ENCODE peak calls at places on chromosome 18, in five cellular contexts. One of them, this sample, is unnamed. For H3K4me1, the result is how much of the 10 kb centered on the place peaks cover.

GRCh38 chr18:23453657-23454011 is 547 bp downstream of the RIOK3 start:
- DNase-seq in A549: peak
- DNase-seq in SK-N-SH: no peak
- DNase-seq in upper lobe of left lung: no peak
- DNase-seq in esophagus muscularis mucosa: no peak
- DNase-seq in this sample: no peak

GRCh38 chr18:48409591-48410094 is 460 bp upstream of the ZBTB7C start:
- DNase-seq in SK-N-SH: peak
- DNase-seq in A549: no peak
- DNase-seq in esophagus muscularis mucosa: no peak
- DNase-seq in upper lobe of left lung: peak
- DNase-seq in this sample: no peak

GRCh38 chr18:74897971-74898657 is 300.4 kb downstream of the ZNF407 start:
- DNase-seq in upper lobe of left lung: no peak
- DNase-seq in esophagus muscularis mucosa: no peak
- DNase-seq in SK-N-SH: no peak
- DNase-seq in A549: no peak
- DNase-seq in this sample: no peak

GRCh38 chr18:3129053-3129864 is 90.5 kb downstream of the MYOM1 start:
- DNase-seq in esophagus muscularis mucosa: peak
- DNase-seq in upper lobe of left lung: peak
- DNase-seq in A549: peak
- DNase-seq in SK-N-SH: peak
- DNase-seq in this sample: peak

GRCh38 chr18:2223859-2224258 is 347.4 kb downstream of the METTL4 start:
- DNase-seq in esophagus muscularis mucosa: no peak
- DNase-seq in SK-N-SH: no peak
- DNase-seq in A549: peak
- DNase-seq in upper lobe of left lung: no peak
- DNase-seq in this sample: no peak

GRCh38 chr18:51643483-51643882 is 446.0 kb upstream of the MEX3C start:
- DNase-seq in upper lobe of left lung: no peak
- DNase-seq in esophagus muscularis mucosa: no peak
- DNase-seq in SK-N-SH: no peak
- DNase-seq in A549: no peak
- DNase-seq in this sample: no peak

GRCh38 chr18:49322770-49323490 is 137.5 kb downstream of the DYM start:
- DNase-seq in esophagus muscularis mucosa: no peak
- DNase-seq in SK-N-SH: no peak
- DNase-seq in upper lobe of left lung: no peak
- DNase-seq in A549: no peak
- DNase-seq in this sample: no peak

GRCh38 chr18:986071-986470 is 81.4 kb downstream of the ADCYAP1 start:
- DNase-seq in A549: no peak
- DNase-seq in upper lobe of left lung: peak
- DNase-seq in esophagus muscularis mucosa: no peak
- DNase-seq in SK-N-SH: no peak
- DNase-seq in this sample: no peak

GRCh38 chr18:23183356-23184150 is 48.3 kb downstream of the CABLES1 start:
- DNase-seq in upper lobe of left lung: no peak
- DNase-seq in SK-N-SH: no peak
- DNase-seq in esophagus muscularis mucosa: no peak
- DNase-seq in A549: no peak
- DNase-seq in this sample: no peak

GRCh38 chr18:6205706-6206105 is 209.0 kb downstream of the L3MBTL4 start:
- DNase-seq in upper lobe of left lung: no peak
- DNase-seq in SK-N-SH: no peak
- DNase-seq in A549: no peak
- DNase-seq in esophagus muscularis mucosa: no peak
- DNase-seq in this sample: no peak

GRCh38 chr18:42290318-42291307 is 335.6 kb downstream of the PIK3C3 start:
- DNase-seq in esophagus muscularis mucosa: no peak
- DNase-seq in A549: no peak
- DNase-seq in upper lobe of left lung: no peak
- DNase-seq in SK-N-SH: no peak
- DNase-seq in this sample: no peak

GRCh38 chr18:10681581-10682367 is 155.9 kb downstream of the NAPG start:
- DNase-seq in SK-N-SH: no peak
- DNase-seq in esophagus muscularis mucosa: peak
- DNase-seq in A549: no peak
- DNase-seq in upper lobe of left lung: no peak
- DNase-seq in this sample: no peak

GRCh38 chr18:24054130-24054529 is 39.6 kb downstream of the TTC39C start:
- DNase-seq in esophagus muscularis mucosa: no peak
- DNase-seq in upper lobe of left lung: no peak
- DNase-seq in A549: no peak
- DNase-seq in SK-N-SH: no peak
- DNase-seq in this sample: no peak

GRCh38 chr18:7261199-7261598 is 30.3 kb downstream of the LRRC30 start:
- DNase-seq in SK-N-SH: no peak
- DNase-seq in upper lobe of left lung: no peak
- DNase-seq in esophagus muscularis mucosa: no peak
- DNase-seq in A549: no peak
- DNase-seq in this sample: no peak

GRCh38 chr18:13245481-13246000 is 27.0 kb downstream of the LDLRAD4 start:
- DNase-seq in esophagus muscularis mucosa: no peak
- DNase-seq in upper lobe of left lung: no peak
- DNase-seq in SK-N-SH: no peak
- DNase-seq in A549: no peak
- DNase-seq in this sample: peak

GRCh38 chr18:3596324-3597158 is 146.6 kb downstream of the TGIF1 start:
- DNase-seq in A549: peak
- DNase-seq in esophagus muscularis mucosa: no peak
- DNase-seq in SK-N-SH: peak
- DNase-seq in upper lobe of left lung: peak
- DNase-seq in this sample: peak

GRCh38 chr18:50398947-50399346 is 24.1 kb downstream of the SKA1 start:
- DNase-seq in esophagus muscularis mucosa: no peak
- DNase-seq in SK-N-SH: peak
- DNase-seq in upper lobe of left lung: no peak
- DNase-seq in A549: no peak
- DNase-seq in this sample: no peak

GRCh38 chr18:40902436-40902835 is 1052.6 kb upstream of the PIK3C3 start:
- DNase-seq in upper lobe of left lung: no peak
- DNase-seq in SK-N-SH: no peak
- DNase-seq in A549: no peak
- DNase-seq in esophagus muscularis mucosa: no peak
- DNase-seq in this sample: no peak

GRCh38 chr18:54279477-54280205 is 10.3 kb downstream of the POLI start:
- DNase-seq in A549: no peak
- DNase-seq in upper lobe of left lung: no peak
- DNase-seq in SK-N-SH: no peak
- DNase-seq in esophagus muscularis mucosa: no peak
- DNase-seq in this sample: no peak

DNA sequence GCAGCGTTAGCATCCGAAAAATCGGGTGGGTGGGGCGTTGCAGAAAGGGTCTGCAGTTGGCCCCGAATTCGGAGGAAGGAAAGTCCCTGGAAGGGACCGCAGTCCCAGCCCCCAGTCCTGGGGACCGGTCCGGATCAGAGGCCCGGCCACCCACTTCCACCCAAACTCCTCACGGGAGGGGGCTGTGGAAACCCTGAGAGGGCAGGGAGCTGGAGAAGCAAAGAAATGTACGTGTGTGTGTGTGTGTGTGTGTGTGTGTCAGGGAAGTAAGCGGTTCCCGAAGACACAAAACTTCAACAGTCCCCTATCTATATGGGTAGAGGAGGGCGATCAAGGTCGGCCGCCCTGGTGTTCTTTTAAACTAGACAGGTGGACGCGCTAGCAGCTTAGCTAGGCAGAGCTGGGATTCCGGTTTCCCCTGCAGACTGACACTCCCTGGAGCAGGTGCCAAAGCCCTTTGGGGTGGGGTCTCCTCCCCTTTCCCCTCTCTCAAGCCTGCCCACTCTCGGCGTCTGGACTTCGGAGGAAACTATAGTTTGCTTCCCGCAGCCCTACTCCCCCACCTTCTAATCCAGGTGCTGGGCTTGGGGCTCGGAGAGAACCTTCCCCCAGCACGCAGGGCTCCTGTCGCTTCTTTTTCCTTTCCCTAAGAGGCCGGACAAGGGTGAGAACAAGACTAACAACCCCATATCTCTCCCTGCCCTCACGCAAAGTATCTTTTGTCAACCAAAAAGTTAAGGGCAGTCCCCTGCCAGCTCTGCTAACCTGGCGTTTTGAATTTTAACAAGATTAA is 4.8 kb upstream of the ONECUT2 start:
- DNase-seq in esophagus muscularis mucosa: no peak
- DNase-seq in upper lobe of left lung: no peak
- DNase-seq in SK-N-SH: no peak
- DNase-seq in A549: no peak
- DNase-seq in this sample: no peak
- H3K4me3 ChIP-seq in esophagus muscularis mucosa: peak
- H3K4me3 ChIP-seq in upper lobe of left lung: no peak
- H3K4me3 ChIP-seq in SK-N-SH: no peak
- H3K4me3 ChIP-seq in A549: no peak
- H3K4me3 ChIP-seq in this sample: peak

DNA sequence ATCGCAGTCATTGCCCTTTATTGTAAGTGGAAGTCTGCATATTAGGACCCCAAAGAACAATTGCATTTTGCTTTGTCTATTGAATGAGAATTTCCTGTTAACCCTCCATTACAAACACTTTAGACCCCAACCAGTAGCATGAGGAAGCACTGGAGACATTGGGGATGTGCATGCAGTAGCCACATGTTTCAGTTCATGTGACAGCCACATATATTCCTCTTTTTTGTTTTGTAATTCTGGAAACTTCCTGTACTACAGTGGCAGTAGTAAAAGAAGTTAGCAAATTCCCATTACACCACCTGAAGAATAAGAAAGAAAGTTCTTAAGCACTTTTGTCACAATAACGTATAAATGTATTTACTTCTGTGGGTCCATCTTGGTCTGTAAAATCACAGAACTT is 281.1 kb upstream of the SLC14A2 start:
- DNase-seq in upper lobe of left lung: no peak
- DNase-seq in esophagus muscularis mucosa: no peak
- DNase-seq in SK-N-SH: no peak
- DNase-seq in A549: no peak
- DNase-seq in this sample: no peak
- H3K4me1 ChIP-seq in upper lobe of left lung: under half
- H3K4me1 ChIP-seq in esophagus muscularis mucosa: under half
- H3K4me1 ChIP-seq in SK-N-SH: under half
- H3K4me1 ChIP-seq in A549: under half
- H3K4me1 ChIP-seq in this sample: under half

GRCh38 chr18:22169011-22169888 is at the start of gene GATA6:
- DNase-seq in esophagus muscularis mucosa: no peak
- DNase-seq in A549: peak
- DNase-seq in SK-N-SH: peak
- DNase-seq in upper lobe of left lung: peak
- DNase-seq in this sample: peak
- TF ChIP-seq EP300 in esophagus muscularis mucosa: no peak
- TF ChIP-seq EP300 in A549: no peak
- TF ChIP-seq EP300 in SK-N-SH: no peak
- TF ChIP-seq EP300 in upper lobe of left lung: no peak
- TF ChIP-seq EP300 in this sample: no peak

GRCh38 chr18:37393221-37393828 is 172.3 kb downstream of the CELF4 start:
- DNase-seq in upper lobe of left lung: no peak
- DNase-seq in esophagus muscularis mucosa: no peak
- DNase-seq in SK-N-SH: peak
- DNase-seq in A549: no peak
- DNase-seq in this sample: no peak
- H3K4me3 ChIP-seq in upper lobe of left lung: no peak
- H3K4me3 ChIP-seq in esophagus muscularis mucosa: peak
- H3K4me3 ChIP-seq in SK-N-SH: peak
- H3K4me3 ChIP-seq in A549: peak
- H3K4me3 ChIP-seq in this sample: no peak

DNA sequence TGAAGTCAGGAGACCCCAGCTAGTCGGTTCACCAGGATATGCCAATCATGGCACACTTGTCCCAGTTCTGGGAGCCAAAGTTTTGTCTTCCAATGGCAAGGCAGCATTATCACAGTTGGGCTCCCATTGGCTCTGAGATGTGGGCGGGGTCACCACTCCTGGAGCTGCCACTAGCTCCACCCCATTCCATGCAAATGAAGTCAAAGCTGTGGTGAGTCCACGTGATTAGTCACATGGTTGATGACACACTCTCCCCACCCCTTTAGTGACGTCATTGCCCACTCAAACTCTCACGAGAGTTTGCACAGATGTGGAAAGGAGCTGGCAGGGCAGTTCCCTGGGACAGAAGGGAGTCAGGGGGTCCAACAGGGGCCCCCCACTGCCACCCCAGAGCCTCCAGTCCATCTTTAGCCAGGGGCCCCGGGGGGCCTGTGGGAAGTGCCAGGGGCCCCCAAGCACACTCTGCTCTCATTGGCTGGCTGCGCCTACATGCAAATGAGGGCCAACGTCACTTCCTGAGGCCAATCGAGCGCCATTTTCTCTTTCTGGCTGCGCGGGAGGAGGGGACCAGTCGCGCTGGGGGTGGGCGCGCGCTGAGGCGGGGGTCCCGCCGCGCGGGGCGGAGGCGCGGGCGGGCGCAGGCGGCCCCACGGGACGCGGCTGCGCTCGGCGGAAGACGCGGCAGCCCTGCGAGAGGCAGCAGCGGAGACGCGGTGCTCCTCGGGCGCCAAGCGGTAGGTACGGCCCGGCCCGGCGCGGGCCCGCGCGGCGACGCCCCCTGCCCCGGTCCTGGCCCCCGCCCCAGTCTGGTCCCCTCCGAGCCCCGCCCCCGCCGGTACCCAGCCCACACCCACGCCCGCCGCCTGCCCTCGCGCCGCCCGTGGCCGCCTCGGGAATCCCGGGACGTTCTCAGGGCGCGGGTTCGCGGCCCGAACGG is at the start of gene ADNP2:
- DNase-seq in esophagus muscularis mucosa: peak
- DNase-seq in A549: peak
- DNase-seq in upper lobe of left lung: peak
- DNase-seq in SK-N-SH: peak
- DNase-seq in this sample: peak
- H3K4me1 ChIP-seq in esophagus muscularis mucosa: under half
- H3K4me1 ChIP-seq in A549: under half
- H3K4me1 ChIP-seq in upper lobe of left lung: under half
- H3K4me1 ChIP-seq in SK-N-SH: under half
- H3K4me1 ChIP-seq in this sample: under half

DNA sequence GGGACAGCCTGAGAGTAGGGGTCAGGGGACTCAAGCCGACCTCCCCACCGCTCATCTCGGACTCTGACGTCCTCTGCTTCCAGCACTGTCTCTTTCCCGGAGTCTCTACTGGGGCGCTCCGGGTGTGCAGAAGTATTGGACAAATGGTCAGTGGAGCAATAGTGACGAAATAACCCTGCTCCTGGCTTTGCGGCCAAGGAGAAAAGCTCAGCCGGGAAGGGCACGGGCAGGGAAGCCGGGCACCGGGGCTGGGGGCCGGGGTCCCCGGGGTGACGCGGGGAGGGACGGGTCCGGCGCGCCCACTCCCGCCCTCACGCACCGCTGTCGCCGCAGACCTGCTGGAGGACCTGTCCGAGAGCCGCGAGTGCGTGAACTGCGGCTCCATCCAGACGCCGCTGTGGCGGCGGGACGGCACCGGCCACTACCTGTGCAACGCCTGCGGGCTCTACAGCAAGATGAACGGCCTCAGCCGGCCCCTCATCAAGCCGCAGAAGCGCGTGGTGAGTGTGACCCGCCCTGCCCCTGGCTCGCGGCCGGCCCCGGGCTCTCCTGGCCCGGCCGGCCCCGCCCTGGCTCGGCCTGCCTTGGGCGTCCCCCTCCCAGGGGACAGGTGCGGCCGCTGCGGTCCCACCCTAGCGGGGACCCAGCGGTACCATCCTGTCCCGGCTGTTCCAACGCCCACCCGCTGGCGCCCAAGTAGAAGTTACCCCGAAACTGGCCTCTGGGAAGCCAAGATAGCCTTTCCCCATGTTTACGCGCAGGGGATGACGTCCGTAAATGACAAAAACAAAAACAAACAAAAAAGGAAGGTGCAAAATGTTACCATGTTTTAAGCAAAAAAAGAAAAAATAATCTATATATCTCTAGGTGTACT is 7.5 kb downstream of the GATA6 start:
- DNase-seq in upper lobe of left lung: no peak
- DNase-seq in A549: no peak
- DNase-seq in SK-N-SH: no peak
- DNase-seq in esophagus muscularis mucosa: no peak
- DNase-seq in this sample: peak
- TF ChIP-seq EP300 in upper lobe of left lung: no peak
- TF ChIP-seq EP300 in A549: no peak
- TF ChIP-seq EP300 in SK-N-SH: no peak
- TF ChIP-seq EP300 in esophagus muscularis mucosa: no peak
- TF ChIP-seq EP300 in this sample: no peak

This sample was measured in transverse colon.